ENCODE peak calls at places on chromosomes 6 and 20, in seven cellular contexts. G is iPS-NIHi11; J is CD4-positive, alpha-beta T cell; K is progenitor cell of endocrine pancreas; W is COLO829; D is NCI-H2171 treated with DMSO at 0.1 percent for 48 hours; X is Daoy. Q is an unnamed sample.

GRCh38 chr6:156840136-156840535 is 63.0 kb downstream of the ARID1B start:
- DNase-seq in G (no peak), J (no peak), K (no peak), W (no peak), D (no peak), X (no peak), Q (no peak)

GRCh38 chr6:48075181-48075580 is 35.8 kb downstream of the PTCHD4 start:
- DNase-seq in G (no peak), J (no peak), K (no peak), W (no peak), D (no peak), X (no peak), Q (no peak)

GRCh38 chr20:52936368-52936986 is 35.7 kb upstream of the TSHZ2 start:
- DNase-seq in G (no peak), J (no peak), K (no peak), W (no peak), D (no peak), X (no peak), Q (no peak)

GRCh38 chr6:160462551-160463109 is 114.5 kb downstream of the SLC22A3 start:
- DNase-seq in G (no peak), J (peak), K (no peak), W (peak), D (no peak), X (peak), Q (no peak)

GRCh38 chr6:8085053-8085511 is 17.3 kb downstream of the EEF1E1 start:
- DNase-seq in G (no peak), J (no peak), K (no peak), W (no peak), D (no peak), X (peak), Q (peak)

GRCh38 chr6:722077-722524 is 29.2 kb upstream of the EXOC2 start:
- DNase-seq in G (peak), J (peak), K (peak), W (peak), D (peak), X (peak), Q (peak)

GRCh38 chr20:50874111-50874757 is 57.0 kb downstream of the ADNP start:
- DNase-seq in G (no peak), J (no peak), K (no peak), W (no peak), D (no peak), X (no peak), Q (no peak)

GRCh38 chr6:35202066-35202546 is 11.7 kb upstream of the SCUBE3 start:
- DNase-seq in G (no peak), J (no peak), K (no peak), W (peak), D (no peak), X (no peak), Q (no peak)

GRCh38 chr6:142856607-142856856 is 88.4 kb downstream of the HIVEP2 start:
- DNase-seq in G (no peak), J (no peak), K (no peak), W (no peak), D (no peak), X (no peak), Q (no peak)

GRCh38 chr20:35602851-35603495 is 12.7 kb upstream of the SPAG4 start:
- DNase-seq in G (no peak), J (no peak), K (no peak), W (no peak), D (no peak), X (no peak), Q (no peak)

GRCh38 chr20:57584768-57585461 is 24.0 kb downstream of the PCK1 start:
- DNase-seq in G (no peak), J (no peak), K (no peak), W (no peak), D (no peak), X (no peak), Q (no peak)

GRCh38 chr6:24982231-24982630 is 46.5 kb upstream of the RIPOR2 start:
- DNase-seq in G (no peak), J (no peak), K (no peak), W (peak), D (no peak), X (no peak), Q (no peak)

GRCh38 chr6:136527831-136528230 is 22.4 kb downstream of the MAP7 start:
- DNase-seq in G (no peak), J (no peak), K (no peak), W (no peak), D (no peak), X (peak), Q (no peak)

GRCh38 chr6:112906737-112907136 is 559.6 kb downstream of the RFPL4B start:
- DNase-seq in G (no peak), J (no peak), K (no peak), W (no peak), D (no peak), X (peak), Q (no peak)

GRCh38 chr6:38143191-38144154 is 323.9 kb downstream of the ZFAND3 start:
- DNase-seq in G (no peak), J (no peak), K (no peak), W (peak), D (peak), X (no peak), Q (no peak)

GRCh38 chr6:168619560-168620314 is 178.8 kb downstream of the SMOC2 start:
- DNase-seq in G (no peak), J (no peak), K (no peak), W (no peak), D (no peak), X (peak), Q (no peak)

GRCh38 chr20:47412073-47412472 is 55.6 kb upstream of the ZMYND8 start:
- DNase-seq in G (no peak), J (no peak), K (no peak), W (no peak), D (peak), X (no peak), Q (no peak)

GRCh38 chr6:82525775-82526515 is 162.3 kb downstream of the TPBG start:
- DNase-seq in G (no peak), J (no peak), K (no peak), W (no peak), D (no peak), X (peak), Q (no peak)

GRCh38 chr6:34525431-34526175 is 30.5 kb downstream of the SPDEF start:
- DNase-seq in G (no peak), J (no peak), K (no peak), W (no peak), D (no peak), X (no peak), Q (no peak)

GRCh38 chr6:31332637-31333602 is 24.1 kb downstream of the HLA-B start:
- DNase-seq in G (no peak), J (no peak), K (no peak), W (no peak), D (no peak), X (no peak), Q (no peak)

GRCh38 chr6:40722081-40722480 is 134.9 kb upstream of the LRFN2 start:
- DNase-seq in G (no peak), J (no peak), K (no peak), W (no peak), D (no peak), X (no peak), Q (no peak)

GRCh38 chr20:17938889-17939619 is 29.5 kb downstream of the SNX5 start:
- DNase-seq in G (peak), J (peak), K (peak), W (peak), D (peak), X (peak), Q (peak)

GRCh38 chr6:78995946-78996345 is 82.1 kb downstream of the PHIP start:
- DNase-seq in G (no peak), J (no peak), K (no peak), W (no peak), D (no peak), X (peak), Q (no peak)

GRCh38 chr6:8939615-8940014 is 504.3 kb upstream of the SLC35B3 start:
- DNase-seq in G (no peak), J (no peak), K (no peak), W (no peak), D (no peak), X (peak), Q (peak)

GRCh38 chr6:31304683-31305082 is 32.8 kb upstream of the HLA-C start:
- DNase-seq in G (no peak), J (no peak), K (no peak), W (no peak), D (no peak), X (peak), Q (no peak)

GRCh38 chr20:18055261-18055660 is 2.5 kb downstream of the OVOL2 start:
- DNase-seq in G (peak), J (no peak), K (no peak), W (no peak), D (no peak), X (no peak), Q (no peak)

GRCh38 chr20:50434653-50435396 is 75.4 kb upstream of the PTPN1 start:
- DNase-seq in G (no peak), J (no peak), K (no peak), W (no peak), D (no peak), X (no peak), Q (peak)

GRCh38 chr6:136945626-136946235 is 23.6 kb downstream of the SLC35D3 start:
- DNase-seq in G (no peak), J (no peak), K (no peak), W (peak), D (no peak), X (no peak), Q (no peak)

GRCh38 chr20:56606174-56606945 is 22.7 kb upstream of the TFAP2C start:
- DNase-seq in G (peak), J (no peak), K (no peak), W (no peak), D (no peak), X (peak), Q (peak)

Q was measured in Caco-2.